ENCODE peak calls at places on chromosome 17, in six cellular contexts. One of them, this sample, is unnamed.

GRCh38 chr17:19534562-19535149 is 1.0 kb downstream of the SLC47A1 start:
- DNase-seq in left lung: no peak
- DNase-seq in IMR-90: no peak
- DNase-seq in H9: no peak
- DNase-seq in body of pancreas: no peak
- DNase-seq in mesenchymal stem cell: no peak
- DNase-seq in this sample: no peak

GRCh38 chr17:77483128-77483598 is 342.4 kb downstream of the SEC14L1 start:
- DNase-seq in left lung: no peak
- DNase-seq in IMR-90: no peak
- DNase-seq in H9: no peak
- DNase-seq in body of pancreas: no peak
- DNase-seq in mesenchymal stem cell: no peak
- DNase-seq in this sample: no peak

GRCh38 chr17:78347453-78347852 is 12.4 kb downstream of the SOCS3 start:
- DNase-seq in left lung: peak; percentile 84
- DNase-seq in IMR-90: no peak
- DNase-seq in H9: no peak
- DNase-seq in body of pancreas: peak; percentile 70
- DNase-seq in mesenchymal stem cell: no peak
- DNase-seq in this sample: no peak

GRCh38 chr17:45852535-45853297 is 8.0 kb downstream of the SPPL2C start:
- DNase-seq in left lung: no peak
- DNase-seq in IMR-90: peak; percentile 55
- DNase-seq in H9: peak; percentile 73
- DNase-seq in body of pancreas: peak; percentile 70
- DNase-seq in mesenchymal stem cell: peak; percentile 47
- DNase-seq in this sample: peak; percentile 74

GRCh38 chr17:59365383-59365981 is 34.0 kb downstream of the YPEL2 start:
- DNase-seq in left lung: no peak
- DNase-seq in IMR-90: no peak
- DNase-seq in H9: no peak
- DNase-seq in body of pancreas: no peak
- DNase-seq in mesenchymal stem cell: no peak
- DNase-seq in this sample: peak; percentile 35

GRCh38 chr17:40540448-40540847 is 24.8 kb downstream of the CCR7 start:
- DNase-seq in left lung: no peak
- DNase-seq in IMR-90: no peak
- DNase-seq in H9: no peak
- DNase-seq in body of pancreas: no peak
- DNase-seq in mesenchymal stem cell: no peak
- DNase-seq in this sample: no peak

GRCh38 chr17:42667088-42667951 is 8.2 kb downstream of the TUBG2 start:
- DNase-seq in left lung: peak; percentile 67
- DNase-seq in IMR-90: peak; percentile 73
- DNase-seq in H9: peak; percentile 58
- DNase-seq in body of pancreas: peak; percentile 77
- DNase-seq in mesenchymal stem cell: peak; percentile 84
- DNase-seq in this sample: peak; percentile 70

GRCh38 chr17:76491271-76492184 is 9.7 kb downstream of the RHBDF2 start:
- DNase-seq in left lung: no peak
- DNase-seq in IMR-90: no peak
- DNase-seq in H9: no peak
- DNase-seq in body of pancreas: peak; percentile 33
- DNase-seq in mesenchymal stem cell: no peak
- DNase-seq in this sample: peak; percentile 9

GRCh38 chr17:80457236-80457856 is 19.1 kb downstream of the NPTX1 start:
- DNase-seq in left lung: no peak
- DNase-seq in IMR-90: no peak
- DNase-seq in H9: no peak
- DNase-seq in body of pancreas: no peak
- DNase-seq in mesenchymal stem cell: no peak
- DNase-seq in this sample: no peak

GRCh38 chr17:13346081-13346533 is 255.6 kb downstream of the HS3ST3A1 start:
- DNase-seq in left lung: no peak
- DNase-seq in IMR-90: peak; percentile 97
- DNase-seq in H9: peak; percentile 71
- DNase-seq in body of pancreas: no peak
- DNase-seq in mesenchymal stem cell: peak; percentile 93
- DNase-seq in this sample: no peak

GRCh38 chr17:1905190-1905919 is 75.5 kb downstream of the RPA1 start:
- DNase-seq in left lung: no peak
- DNase-seq in IMR-90: no peak
- DNase-seq in H9: no peak
- DNase-seq in body of pancreas: no peak
- DNase-seq in mesenchymal stem cell: no peak
- DNase-seq in this sample: peak; percentile 30

GRCh38 chr17:56171186-56171959 is 18.1 kb downstream of the ANKFN1 start:
- DNase-seq in left lung: no peak
- DNase-seq in IMR-90: no peak
- DNase-seq in H9: no peak
- DNase-seq in body of pancreas: no peak
- DNase-seq in mesenchymal stem cell: peak; percentile 1
- DNase-seq in this sample: no peak

GRCh38 chr17:61340431-61340830 is 59.2 kb upstream of the TBX2 start:
- DNase-seq in left lung: no peak
- DNase-seq in IMR-90: peak; percentile 38
- DNase-seq in H9: no peak
- DNase-seq in body of pancreas: no peak
- DNase-seq in mesenchymal stem cell: no peak
- DNase-seq in this sample: no peak

GRCh38 chr17:73118139-73118538 is 25.7 kb upstream of the SLC39A11 start:
- DNase-seq in left lung: no peak
- DNase-seq in IMR-90: no peak
- DNase-seq in H9: no peak
- DNase-seq in body of pancreas: no peak
- DNase-seq in mesenchymal stem cell: no peak
- DNase-seq in this sample: no peak

GRCh38 chr17:66308856-66309255 is 6.4 kb downstream of the PRKCA start:
- DNase-seq in left lung: no peak
- DNase-seq in IMR-90: no peak
- DNase-seq in H9: no peak
- DNase-seq in body of pancreas: no peak
- DNase-seq in mesenchymal stem cell: no peak
- DNase-seq in this sample: no peak

GRCh38 chr17:2948721-2949468 is 114.5 kb downstream of the OR1D5 start:
- DNase-seq in left lung: no peak
- DNase-seq in IMR-90: no peak
- DNase-seq in H9: peak; percentile 25
- DNase-seq in body of pancreas: no peak
- DNase-seq in mesenchymal stem cell: no peak
- DNase-seq in this sample: no peak

GRCh38 chr17:46139365-46140210 is 53.6 kb downstream of the KANSL1 start:
- DNase-seq in left lung: no peak
- DNase-seq in IMR-90: no peak
- DNase-seq in H9: no peak
- DNase-seq in body of pancreas: no peak
- DNase-seq in mesenchymal stem cell: no peak
- DNase-seq in this sample: no peak

GRCh38 chr17:9839433-9839832 is 13.7 kb downstream of the GLP2R start:
- DNase-seq in left lung: no peak
- DNase-seq in IMR-90: peak; percentile 26
- DNase-seq in H9: peak; percentile 74
- DNase-seq in body of pancreas: no peak
- DNase-seq in mesenchymal stem cell: no peak
- DNase-seq in this sample: no peak

GRCh38 chr17:31321971-31322370 is 549 bp upstream of the EVI2A start:
- DNase-seq in left lung: no peak
- DNase-seq in IMR-90: no peak
- DNase-seq in H9: no peak
- DNase-seq in body of pancreas: no peak
- DNase-seq in mesenchymal stem cell: no peak
- DNase-seq in this sample: no peak

GRCh38 chr17:32494621-32495346 is 8.0 kb downstream of the CDK5R1 start:
- DNase-seq in left lung: peak; percentile 28
- DNase-seq in IMR-90: no peak
- DNase-seq in H9: no peak
- DNase-seq in body of pancreas: no peak
- DNase-seq in mesenchymal stem cell: no peak
- DNase-seq in this sample: no peak

GRCh38 chr17:65560628-65561371 is 648 bp downstream of the AXIN2 start:
- DNase-seq in left lung: peak; percentile 85
- DNase-seq in IMR-90: peak; percentile 83
- DNase-seq in H9: peak; percentile 95
- DNase-seq in body of pancreas: peak; percentile 94
- DNase-seq in mesenchymal stem cell: peak; percentile 83
- DNase-seq in this sample: peak; percentile 78

GRCh38 chr17:50507871-50508572 is at the start of gene MYCBPAP:
- DNase-seq in left lung: peak; percentile 85
- DNase-seq in IMR-90: peak; percentile 68
- DNase-seq in H9: peak; percentile 90
- DNase-seq in body of pancreas: peak; percentile 79
- DNase-seq in mesenchymal stem cell: peak; percentile 82
- DNase-seq in this sample: peak; percentile 64

GRCh38 chr17:20184191-20184590 is 175.0 kb downstream of the SPECC1 start:
- DNase-seq in left lung: no peak
- DNase-seq in IMR-90: no peak
- DNase-seq in H9: no peak
- DNase-seq in body of pancreas: no peak
- DNase-seq in mesenchymal stem cell: peak; percentile 48
- DNase-seq in this sample: no peak

GRCh38 chr17:4530799-4531730 is 24.1 kb downstream of the MYBBP1A start:
- DNase-seq in left lung: no peak
- DNase-seq in IMR-90: no peak
- DNase-seq in H9: no peak
- DNase-seq in body of pancreas: no peak
- DNase-seq in mesenchymal stem cell: no peak
- DNase-seq in this sample: no peak

GRCh38 chr17:33520404-33521032 is 227.4 kb upstream of the ASIC2 start:
- DNase-seq in left lung: no peak
- DNase-seq in IMR-90: peak; percentile 1
- DNase-seq in H9: peak; percentile 85
- DNase-seq in body of pancreas: peak; percentile 30
- DNase-seq in mesenchymal stem cell: peak; percentile 54
- DNase-seq in this sample: peak; percentile 74

GRCh38 chr17:10843806-10844205 is 5.9 kb upstream of the PIRT start:
- DNase-seq in left lung: no peak
- DNase-seq in IMR-90: no peak
- DNase-seq in H9: peak; percentile 48
- DNase-seq in body of pancreas: no peak
- DNase-seq in mesenchymal stem cell: no peak
- DNase-seq in this sample: no peak

GRCh38 chr17:7883781-7884386 is 4.7 kb upstream of the CHD3 start:
- DNase-seq in left lung: no peak
- DNase-seq in IMR-90: peak; percentile 45
- DNase-seq in H9: peak; percentile 5
- DNase-seq in body of pancreas: no peak
- DNase-seq in mesenchymal stem cell: peak; percentile 44
- DNase-seq in this sample: no peak

GRCh38 chr17:19333736-19334290 is 28.7 kb downstream of the B9D1 start:
- DNase-seq in left lung: no peak
- DNase-seq in IMR-90: no peak
- DNase-seq in H9: peak; percentile 42
- DNase-seq in body of pancreas: no peak
- DNase-seq in mesenchymal stem cell: no peak
- DNase-seq in this sample: no peak

GRCh38 chr17:48611681-48612455 is 1.1 kb upstream of the HOXB7 start:
- DNase-seq in left lung: no peak
- DNase-seq in IMR-90: no peak
- DNase-seq in H9: peak; percentile 86
- DNase-seq in body of pancreas: no peak
- DNase-seq in mesenchymal stem cell: peak; percentile 69
- DNase-seq in this sample: no peak

GRCh38 chr17:72077326-72077960 is 43.4 kb upstream of the SOX9 start:
- DNase-seq in left lung: no peak
- DNase-seq in IMR-90: peak; percentile 10
- DNase-seq in H9: no peak
- DNase-seq in body of pancreas: no peak
- DNase-seq in mesenchymal stem cell: no peak
- DNase-seq in this sample: no peak

GRCh38 chr17:41678907-41679739 is 9.6 kb upstream of the EIF1 start:
- DNase-seq in left lung: peak; percentile 60
- DNase-seq in IMR-90: peak; percentile 28
- DNase-seq in H9: no peak
- DNase-seq in body of pancreas: peak; percentile 48
- DNase-seq in mesenchymal stem cell: peak; percentile 82
- DNase-seq in this sample: no peak

GRCh38 chr17:57257911-57258885 is 1.9 kb downstream of the MSI2 start:
- DNase-seq in left lung: no peak
- DNase-seq in IMR-90: no peak
- DNase-seq in H9: no peak
- DNase-seq in body of pancreas: no peak
- DNase-seq in mesenchymal stem cell: peak; percentile 26
- DNase-seq in this sample: no peak
- H3K4me1 ChIP-seq in left lung: peaks cover 34% of the 10 kb centered on the region
- H3K4me1 ChIP-seq in IMR-90: no peaks in the 10 kb centered on the region
- H3K4me1 ChIP-seq in H9: peaks cover 15% of the 10 kb centered on the region
- H3K4me1 ChIP-seq in body of pancreas: peaks cover 12% of the 10 kb centered on the region
- H3K4me1 ChIP-seq in mesenchymal stem cell: peaks cover 7% of the 10 kb centered on the region
- H3K4me1 ChIP-seq in this sample: peaks cover 7% of the 10 kb centered on the region

DNA sequence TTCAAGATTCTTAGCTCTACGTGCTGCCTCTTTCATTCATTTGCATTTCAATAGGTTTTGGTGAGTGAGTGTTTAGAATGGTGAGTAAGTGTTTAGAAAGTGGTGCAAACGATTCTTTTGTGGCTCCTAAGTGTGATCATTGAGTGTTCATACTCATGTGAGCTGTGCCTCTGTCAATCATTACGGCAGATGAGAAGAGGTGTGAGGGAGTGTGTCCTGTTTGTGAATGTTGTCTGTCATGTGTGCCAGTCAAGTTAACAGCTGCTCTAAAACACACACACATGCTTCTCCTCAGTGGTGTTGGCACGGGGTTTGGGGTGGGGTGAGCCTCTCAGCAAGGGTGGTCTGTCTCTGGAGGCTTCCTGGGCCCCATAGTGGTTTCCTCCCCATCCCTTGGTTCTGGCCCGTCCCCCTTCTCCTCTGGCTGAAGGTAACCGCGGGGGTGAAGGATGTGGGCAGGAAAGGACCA is 11.4 kb downstream of the MYL4 start:
- DNase-seq in left lung: no peak
- DNase-seq in IMR-90: no peak
- DNase-seq in H9: no peak
- DNase-seq in body of pancreas: no peak
- DNase-seq in mesenchymal stem cell: no peak
- DNase-seq in this sample: no peak
- H3K9me3 ChIP-seq in left lung: no peaks in the 10 kb centered on the region
- H3K9me3 ChIP-seq in IMR-90: no peaks in the 10 kb centered on the region
- H3K9me3 ChIP-seq in H9: no peaks in the 10 kb centered on the region
- H3K9me3 ChIP-seq in body of pancreas: no peaks in the 10 kb centered on the region
- H3K9me3 ChIP-seq in mesenchymal stem cell: no peaks in the 10 kb centered on the region
- H3K9me3 ChIP-seq in this sample: no peaks in the 10 kb centered on the region

GRCh38 chr17:17739388-17740066 is 58.3 kb downstream of the RAI1 start:
- DNase-seq in left lung: peak; percentile 71
- DNase-seq in IMR-90: peak; percentile 64
- DNase-seq in H9: no peak
- DNase-seq in body of pancreas: no peak
- DNase-seq in mesenchymal stem cell: peak; percentile 76
- DNase-seq in this sample: peak; percentile 50
- H3K4me1 ChIP-seq in left lung: peaks cover 58% of the 10 kb centered on the region
- H3K4me1 ChIP-seq in IMR-90: peaks cover 43% of the 10 kb centered on the region
- H3K4me1 ChIP-seq in H9: peaks cover 2% of the 10 kb centered on the region
- H3K4me1 ChIP-seq in body of pancreas: peaks cover 61% of the 10 kb centered on the region
- H3K4me1 ChIP-seq in mesenchymal stem cell: peaks cover 51% of the 10 kb centered on the region
- H3K4me1 ChIP-seq in this sample: peaks cover 26% of the 10 kb centered on the region

DNA sequence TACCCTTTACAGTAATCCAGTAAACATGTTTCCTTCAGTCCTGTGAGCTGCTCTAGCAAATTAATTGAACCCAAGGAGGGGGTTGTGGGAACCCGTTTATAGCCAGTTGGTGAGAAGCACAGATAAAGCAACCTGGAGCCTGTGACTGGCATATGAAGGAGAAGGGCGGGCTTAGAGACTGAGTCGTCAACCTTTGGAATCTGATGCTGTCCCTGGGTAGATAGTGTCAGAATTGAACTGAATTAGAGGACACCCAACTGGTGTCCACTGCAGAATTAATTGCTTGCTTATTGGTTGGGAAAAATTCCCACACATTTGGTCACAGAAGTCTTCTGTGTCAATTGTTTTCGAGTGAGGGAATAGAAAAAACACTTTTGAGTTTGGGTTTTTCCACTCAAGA is 12.8 kb upstream of the RSKR start:
- DNase-seq in left lung: no peak
- DNase-seq in IMR-90: no peak
- DNase-seq in H9: no peak
- DNase-seq in body of pancreas: no peak
- DNase-seq in mesenchymal stem cell: no peak
- DNase-seq in this sample: no peak
- H3K9me3 ChIP-seq in left lung: no peaks in the 10 kb centered on the region
- H3K9me3 ChIP-seq in IMR-90: no peaks in the 10 kb centered on the region
- H3K9me3 ChIP-seq in H9: no peaks in the 10 kb centered on the region
- H3K9me3 ChIP-seq in body of pancreas: no peaks in the 10 kb centered on the region
- H3K9me3 ChIP-seq in mesenchymal stem cell: no peaks in the 10 kb centered on the region
- H3K9me3 ChIP-seq in this sample: no peaks in the 10 kb centered on the region